ENCODE peak calls at places on chromosomes 11 and 22, in seven cellular contexts. L is fibroblast of lung, B is left ventricle myocardium inferior, G is astrocyte, I is H9, W is hepatocyte, Q is colonic mucosa. J is an unnamed sample.

GRCh38 chr11:99066609-99067008 is 45.9 kb downstream of the CNTN5 start:
- DNase-seq in G (no peak), I (no peak), W (no peak), B (no peak), L (no peak), Q (no peak), J (no peak)

GRCh38 chr22:49749885-49750510 is 77.7 kb downstream of the BRD1 start:
- DNase-seq in B (no peak), W (no peak), I (no peak), Q (no peak), G (no peak), L (no peak), J (peak; percentile 60)

GRCh38 chr11:115613986-115614625 is 109.9 kb upstream of the CADM1 start:
- DNase-seq in B (no peak), G (peak; percentile 77), L (peak; percentile 58), I (no peak), W (peak; percentile 34), Q (no peak), J (no peak)

GRCh38 chr11:19954899-19955298 is 205.4 kb downstream of the DBX1 start:
- DNase-seq in Q (no peak), W (peak; percentile 35), B (no peak), G (no peak), I (no peak), L (peak; percentile 43), J (no peak)

GRCh38 chr11:59187587-59187986 is 15.7 kb downstream of the DTX4 start:
- DNase-seq in G (no peak), B (peak; percentile 79), W (peak; percentile 49), Q (peak; percentile 69), I (no peak), L (peak; percentile 81), J (no peak)

GRCh38 chr11:472272-472671 is 22.2 kb downstream of the PTDSS2 start:
- DNase-seq in Q (no peak), G (no peak), B (no peak), L (no peak), W (no peak), I (no peak), J (no peak)

GRCh38 chr22:21873619-21874018 is 6.2 kb upstream of the MAPK1 start:
- DNase-seq in G (no peak), L (no peak), Q (no peak), B (no peak), I (no peak), W (no peak), J (no peak)

GRCh38 chr11:2750601-2751522 is 51.1 kb upstream of the KCNQ1OT1 start:
- DNase-seq in I (no peak), G (no peak), L (no peak), Q (no peak), B (peak; percentile 12), W (no peak), J (no peak)

GRCh38 chr22:47765757-47766156 is 1003.3 kb downstream of the TBC1D22A start:
- DNase-seq in W (no peak), L (no peak), Q (no peak), I (no peak), G (no peak), B (no peak), J (no peak)

GRCh38 chr11:71356280-71356876 is 91.8 kb downstream of the DHCR7 start:
- DNase-seq in Q (no peak), I (no peak), L (no peak), W (no peak), G (no peak), B (no peak), J (no peak)

GRCh38 chr22:25849514-25849913 is 107.5 kb downstream of the MYO18B start:
- DNase-seq in W (no peak), B (no peak), Q (no peak), I (no peak), L (no peak), G (no peak), J (no peak)

GRCh38 chr11:22244986-22245592 is 52.2 kb downstream of the ANO5 start:
- DNase-seq in Q (no peak), G (peak; percentile 19), W (peak; percentile 68), L (peak; percentile 30), B (peak; percentile 15), I (peak; percentile 62), J (peak; percentile 21)

GRCh38 chr11:71342116-71342515 is 89.7 kb upstream of the SHANK2 start:
- DNase-seq in G (no peak), I (no peak), Q (no peak), L (peak; percentile 40), B (no peak), W (no peak), J (peak; percentile 31)

GRCh38 chr22:21760640-21761039 is 25.0 kb upstream of the YPEL1 start:
- DNase-seq in W (no peak), B (no peak), G (peak; percentile 88), I (no peak), Q (no peak), L (peak; percentile 94), J (no peak)

GRCh38 chr11:88115828-88116410 is 59.3 kb downstream of the RAB38 start:
- DNase-seq in B (no peak), I (peak; percentile 24), Q (no peak), G (no peak), W (no peak), L (no peak), J (no peak)

GRCh38 chr11:6219359-6219758 is 14.0 kb downstream of the C11orf42 start:
- DNase-seq in W (peak; percentile 35), G (peak; percentile 89), Q (peak; percentile 58), B (no peak), L (peak; percentile 87), I (no peak), J (no peak)

GRCh38 chr11:6625832-6626420 is 6.7 kb upstream of the TPP1 start:
- DNase-seq in B (no peak), Q (no peak), L (no peak), G (no peak), I (no peak), W (no peak), J (no peak)

GRCh38 chr11:134519788-134520187 is 107.7 kb upstream of the B3GAT1 start:
- DNase-seq in W (no peak), B (peak; percentile 7), G (no peak), Q (no peak), L (no peak), I (no peak), J (no peak)

GRCh38 chr11:78318733-78319132 is 98.9 kb downstream of the GAB2 start:
- DNase-seq in L (no peak), W (peak; percentile 7), B (no peak), I (no peak), G (no peak), Q (no peak), J (no peak)

GRCh38 chr11:126132319-126132718 is 69.7 kb upstream of the CDON start:
- DNase-seq in G (peak; percentile 80), Q (no peak), B (peak; percentile 53), I (no peak), W (peak; percentile 73), L (no peak), J (no peak)

GRCh38 chr11:72012897-72013721 is 14.4 kb downstream of the IL18BP start:
- DNase-seq in W (no peak), I (no peak), L (peak; percentile 85), G (peak; percentile 91), Q (no peak), B (peak; percentile 75), J (peak; percentile 80)

GRCh38 chr11:62542750-62543567 is 3.6 kb downstream of the AHNAK start:
- DNase-seq in W (peak; percentile 85), Q (peak; percentile 91), B (peak; percentile 87), G (peak; percentile 49), I (peak; percentile 86), L (peak; percentile 81), J (peak; percentile 90)

GRCh38 chr11:96254087-96254486 is 88.9 kb downstream of the MAML2 start:
- DNase-seq in B (no peak), Q (no peak), I (no peak), L (no peak), G (peak; percentile 88), W (no peak), J (no peak)
- H3K4me1 ChIP-seq in B (peaks cover 57% of the 10 kb centered on the region), Q (peaks cover 3% of the 10 kb centered on the region), I (peaks cover 2% of the 10 kb centered on the region), L (peaks cover 13% of the 10 kb centered on the region), G (peaks cover 24% of the 10 kb centered on the region), W (peaks cover 29% of the 10 kb centered on the region), J (peaks cover 32% of the 10 kb centered on the region)

GRCh38 chr11:46107408-46107718 is 13.9 kb downstream of the PHF21A start:
- DNase-seq in Q (no peak), W (no peak), G (no peak), I (no peak), B (no peak), L (no peak), J (no peak)

GRCh38 chr11:46106530-46107407 is 14.5 kb downstream of the PHF21A start:
- DNase-seq in I (no peak), W (no peak), L (peak; percentile 50), B (no peak), Q (no peak), G (no peak), J (no peak)

GRCh38 chr11:46105902-46106301 is 15.4 kb downstream of the PHF21A start:
- DNase-seq in G (no peak), W (no peak), I (no peak), B (no peak), Q (no peak), L (no peak), J (no peak)

GRCh38 chr11:46102843-46103242 is 18.4 kb downstream of the PHF21A start:
- DNase-seq in G (no peak), W (no peak), L (no peak), B (no peak), I (no peak), Q (no peak), J (no peak)

DNA sequence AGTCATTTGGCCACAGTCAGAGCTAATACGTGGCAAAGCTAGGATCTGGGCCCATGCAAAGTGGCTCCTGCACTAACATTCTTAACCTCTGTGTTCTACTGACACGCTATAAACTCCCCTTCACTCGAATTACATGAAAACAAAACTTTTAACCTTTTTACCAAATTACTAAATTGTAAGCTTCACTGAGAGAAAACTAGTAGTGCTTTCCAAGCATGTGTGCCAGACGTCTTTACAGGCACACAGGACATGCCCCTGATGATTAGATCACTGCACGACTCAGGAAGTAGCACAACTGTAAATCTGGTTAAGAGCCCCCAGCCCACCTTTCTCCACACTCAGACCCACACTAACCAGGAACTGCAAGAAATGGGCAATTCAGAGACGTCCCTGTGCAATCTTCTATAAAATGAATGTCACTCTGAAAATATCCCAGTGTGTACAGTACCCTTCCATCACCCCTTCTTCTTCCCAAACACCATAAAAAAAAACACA is 16.1 kb downstream of the PHF21A start:
- DNase-seq in I (no peak), L (no peak), W (no peak), B (no peak), Q (no peak), G (no peak), J (no peak)
- H3K4me1 ChIP-seq in I (no peaks in the 10 kb centered on the region), L (peaks cover 2% of the 10 kb centered on the region), W (no peaks in the 10 kb centered on the region), B (peaks cover 63% of the 10 kb centered on the region), Q (no peaks in the 10 kb centered on the region), G (peaks cover under 1% of the 10 kb centered on the region), J (peaks cover 48% of the 10 kb centered on the region)

GRCh38 chr11:66734215-66734614 is 5.2 kb upstream of the SPTBN2 start:
- DNase-seq in Q (no peak), I (no peak), L (no peak), W (no peak), B (no peak), G (no peak), J (no peak)
- H3K4me1 ChIP-seq in Q (no peaks in the 10 kb centered on the region), I (peaks cover under 1% of the 10 kb centered on the region), L (no peaks in the 10 kb centered on the region), W (no peaks in the 10 kb centered on the region), B (no peaks in the 10 kb centered on the region), G (no peaks in the 10 kb centered on the region), J (no peaks in the 10 kb centered on the region)

DNA sequence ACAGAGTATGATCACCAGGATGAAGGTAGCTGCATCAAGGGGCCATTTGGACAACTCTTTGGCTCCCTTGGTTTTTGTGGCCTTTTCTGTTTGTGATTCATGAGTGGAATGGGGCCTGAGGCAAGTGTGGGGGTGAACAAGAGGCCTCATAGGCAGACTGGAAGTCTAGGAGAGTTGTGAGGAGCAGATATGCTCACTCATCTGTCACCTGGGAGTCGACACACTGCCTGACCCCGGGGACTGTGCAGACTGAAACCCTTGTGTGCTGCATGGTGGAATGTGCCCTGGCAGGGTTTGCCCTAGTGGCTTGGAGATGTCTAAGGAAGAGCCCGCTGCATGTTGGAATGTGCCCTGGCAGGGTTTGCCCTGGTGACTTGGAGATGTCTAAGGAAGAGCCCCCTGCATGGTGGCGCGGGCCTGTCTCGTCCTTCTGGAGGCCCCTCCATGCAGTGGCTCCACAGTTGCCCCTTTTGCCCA is 60.0 kb downstream of the MED15 start:
- DNase-seq in I (no peak), L (no peak), B (peak; percentile 6), Q (no peak), W (no peak), G (peak; percentile 69), J (no peak)
- H3K4me1 ChIP-seq in I (no peaks in the 10 kb centered on the region), L (peaks cover 44% of the 10 kb centered on the region), B (peaks cover 49% of the 10 kb centered on the region), Q (peaks cover 6% of the 10 kb centered on the region), W (peaks cover 27% of the 10 kb centered on the region), G (peaks cover 47% of the 10 kb centered on the region), J (peaks cover 43% of the 10 kb centered on the region)

J was measured in tibial artery.